ENCODE peak calls at places on chromosomes 13 and 19, in eight cellular contexts. One of them, this sample, is unnamed.

GRCh38 chr19:7304200-7304599 is 10.0 kb upstream of the INSR start:
- DNase-seq in heart left ventricle: peak
- DNase-seq in osteoblast: no peak
- DNase-seq in left cardiac atrium: no peak
- DNase-seq in substantia nigra: no peak
- DNase-seq in NCI-H82: no peak
- DNase-seq in fibroblast of lung: no peak
- DNase-seq in A172: no peak
- DNase-seq in this sample: no peak

GRCh38 chr19:33865306-33865705 is 68.6 kb downstream of the KCTD15 start:
- DNase-seq in heart left ventricle: peak
- DNase-seq in osteoblast: no peak
- DNase-seq in left cardiac atrium: no peak
- DNase-seq in substantia nigra: no peak
- DNase-seq in NCI-H82: no peak
- DNase-seq in fibroblast of lung: no peak
- DNase-seq in A172: no peak
- DNase-seq in this sample: no peak

GRCh38 chr13:114007566-114007965 is 33.7 kb upstream of the C13orf46 start:
- DNase-seq in heart left ventricle: no peak
- DNase-seq in osteoblast: no peak
- DNase-seq in left cardiac atrium: peak
- DNase-seq in substantia nigra: no peak
- DNase-seq in NCI-H82: no peak
- DNase-seq in fibroblast of lung: no peak
- DNase-seq in A172: no peak
- DNase-seq in this sample: no peak

GRCh38 chr19:38913958-38914357 is 2.0 kb upstream of the CCER2 start:
- DNase-seq in heart left ventricle: no peak
- DNase-seq in osteoblast: no peak
- DNase-seq in left cardiac atrium: no peak
- DNase-seq in substantia nigra: no peak
- DNase-seq in NCI-H82: no peak
- DNase-seq in fibroblast of lung: no peak
- DNase-seq in A172: no peak
- DNase-seq in this sample: no peak

GRCh38 chr19:3544742-3545668 is 6.0 kb downstream of the TEKTIP1 start:
- DNase-seq in heart left ventricle: peak
- DNase-seq in osteoblast: peak
- DNase-seq in left cardiac atrium: peak
- DNase-seq in substantia nigra: peak
- DNase-seq in NCI-H82: peak
- DNase-seq in fibroblast of lung: no peak
- DNase-seq in A172: peak
- DNase-seq in this sample: peak

GRCh38 chr13:54241719-54242118 is 1213.1 kb downstream of the OLFM4 start:
- DNase-seq in heart left ventricle: no peak
- DNase-seq in osteoblast: no peak
- DNase-seq in left cardiac atrium: no peak
- DNase-seq in substantia nigra: no peak
- DNase-seq in NCI-H82: peak
- DNase-seq in fibroblast of lung: no peak
- DNase-seq in A172: no peak
- DNase-seq in this sample: no peak

GRCh38 chr19:6963937-6964336 is 57.3 kb downstream of the MBD3L2B start:
- DNase-seq in heart left ventricle: no peak
- DNase-seq in osteoblast: no peak
- DNase-seq in left cardiac atrium: no peak
- DNase-seq in substantia nigra: no peak
- DNase-seq in NCI-H82: peak
- DNase-seq in fibroblast of lung: no peak
- DNase-seq in A172: no peak
- DNase-seq in this sample: no peak

GRCh38 chr19:461664-462551 is 1.1 kb upstream of the SHC2 start:
- DNase-seq in heart left ventricle: peak
- DNase-seq in osteoblast: no peak
- DNase-seq in left cardiac atrium: no peak
- DNase-seq in substantia nigra: no peak
- DNase-seq in NCI-H82: peak
- DNase-seq in fibroblast of lung: no peak
- DNase-seq in A172: no peak
- DNase-seq in this sample: peak

GRCh38 chr13:30334663-30335386 is 27.5 kb upstream of the KATNAL1 start:
- DNase-seq in heart left ventricle: no peak
- DNase-seq in osteoblast: no peak
- DNase-seq in left cardiac atrium: no peak
- DNase-seq in substantia nigra: no peak
- DNase-seq in NCI-H82: peak
- DNase-seq in fibroblast of lung: no peak
- DNase-seq in A172: no peak
- DNase-seq in this sample: no peak